ENCODE peak calls at places on chromosomes 13 and 19, in four cellular contexts. A is PC-9, P is fibroblast of lung, D is uterus. T is an unnamed sample.
A peak's percentile ranks its signal among the peaks of the same experiment; 100 is the strongest.

GRCh38 chr19:49347835-49348234 is 12.6 kb downstream of the CD37 start:
- DNase-seq in A (no peak), P (peak; percentile 66), D (no peak), T (peak; percentile 65)

GRCh38 chr19:28701491-28701890 is 511.5 kb downstream of the UQCRFS1 start:
- DNase-seq in A (no peak), P (peak; percentile 57), D (no peak), T (peak; percentile 84)

GRCh38 chr13:51180853-51181511 is 41.2 kb upstream of the FAM124A start:
- DNase-seq in A (no peak), P (no peak), D (no peak), T (no peak)

GRCh38 chr13:75445717-75446529 is 36.0 kb downstream of the TBC1D4 start:
- DNase-seq in A (no peak), P (no peak), D (no peak), T (no peak)

GRCh38 chr13:24097667-24098066 is 62.9 kb upstream of the SPATA13 start:
- DNase-seq in A (no peak), P (no peak), D (no peak), T (no peak)

GRCh38 chr13:73334459-73334858 is 275.7 kb downstream of the KLF5 start:
- DNase-seq in A (no peak), P (no peak), D (no peak), T (peak; percentile 37)

GRCh38 chr13:75550159-75550567 is 572 bp downstream of the UCHL3 start:
- DNase-seq in A (peak; percentile 57), P (peak; percentile 90), D (peak; percentile 22), T (peak; percentile 14)

GRCh38 chr13:100608906-100609305 is 20.3 kb upstream of the GGACT start:
- DNase-seq in A (no peak), P (peak; percentile 55), D (no peak), T (no peak)

GRCh38 chr19:48033604-48034003 is 10.3 kb downstream of the CABP5 start:
- DNase-seq in A (no peak), P (no peak), D (no peak), T (no peak)

GRCh38 chr13:29771247-29771646 is 79.2 kb downstream of the UBL3 start:
- DNase-seq in A (no peak), P (peak; percentile 23), D (no peak), T (no peak)

GRCh38 chr13:73355134-73355533 is 296.3 kb downstream of the KLF5 start:
- DNase-seq in A (no peak), P (no peak), D (no peak), T (no peak)

GRCh38 chr19:4063369-4064072 is 3.2 kb downstream of the ZBTB7A start:
- DNase-seq in A (no peak), P (no peak), D (no peak), T (no peak)

GRCh38 chr13:72208112-72208645 is 341.2 kb upstream of the DACH1 start:
- DNase-seq in A (no peak), P (peak; percentile 4), D (no peak), T (no peak)

GRCh38 chr19:6412111-6412999 is 12.3 kb downstream of the KHSRP start:
- DNase-seq in A (peak; percentile 24), P (no peak), D (no peak), T (no peak)

GRCh38 chr13:30862707-30863106 is 43.4 kb upstream of the MEDAG start:
- DNase-seq in A (no peak), P (peak; percentile 76), D (peak; percentile 75), T (no peak)

GRCh38 chr19:53992815-53993214 is 1.4 kb downstream of the CACNG6 start:
- DNase-seq in A (no peak), P (no peak), D (no peak), T (no peak)

GRCh38 chr19:18496980-18497256 is 25.0 kb downstream of the ELL start:
- DNase-seq in A (no peak), P (no peak), D (no peak), T (no peak)

GRCh38 chr19:1315470-1316166 is 29.9 kb downstream of the EFNA2 start:
- DNase-seq in A (peak; percentile 48), P (peak; percentile 50), D (peak; percentile 46), T (no peak)

GRCh38 chr19:35055715-35056179 is 14.2 kb downstream of the HPN start:
- DNase-seq in A (peak; percentile 51), P (no peak), D (no peak), T (no peak)

GRCh38 chr13:27038323-27038722 is 133.3 kb downstream of the USP12 start:
- DNase-seq in A (peak; percentile 3), P (peak; percentile 93), D (no peak), T (no peak)

GRCh38 chr13:87527036-87527435 is 144.1 kb upstream of the SLITRK5 start:
- DNase-seq in A (no peak), P (no peak), D (no peak), T (no peak)

GRCh38 chr19:35533201-35533821 is at the start of gene GAPDHS:
- DNase-seq in A (no peak), P (no peak), D (no peak), T (no peak)

GRCh38 chr13:97384366-97384765 is 49.6 kb upstream of the RAP2A start:
- DNase-seq in A (no peak), P (no peak), D (no peak), T (no peak)

GRCh38 chr13:33624740-33625139 is 193.2 kb upstream of the RFC3 start:
- DNase-seq in A (no peak), P (no peak), D (no peak), T (no peak)

GRCh38 chr13:40366119-40366518 is 300.3 kb downstream of the FOXO1 start:
- DNase-seq in A (no peak), P (no peak), D (no peak), T (no peak)

GRCh38 chr13:101785858-101786257 is 333.4 kb downstream of the ITGBL1 start:
- DNase-seq in A (peak; percentile 4), P (peak; percentile 9), D (no peak), T (no peak)

GRCh38 chr13:114126789-114127472 is 5.5 kb downstream of the RASA3 start:
- DNase-seq in A (no peak), P (no peak), D (no peak), T (no peak)

GRCh38 chr13:114129649-114130062 is 2.8 kb downstream of the RASA3 start:
- DNase-seq in A (no peak), P (no peak), D (no peak), T (no peak)

GRCh38 chr13:114127473-114128347 is 4.7 kb downstream of the RASA3 start:
- DNase-seq in A (no peak), P (no peak), D (no peak), T (no peak)

GRCh38 chr13:114128624-114129522 is 3.5 kb downstream of the RASA3 start:
- DNase-seq in A (no peak), P (peak; percentile 97), D (peak; percentile 65), T (peak; percentile 29)

DNA sequence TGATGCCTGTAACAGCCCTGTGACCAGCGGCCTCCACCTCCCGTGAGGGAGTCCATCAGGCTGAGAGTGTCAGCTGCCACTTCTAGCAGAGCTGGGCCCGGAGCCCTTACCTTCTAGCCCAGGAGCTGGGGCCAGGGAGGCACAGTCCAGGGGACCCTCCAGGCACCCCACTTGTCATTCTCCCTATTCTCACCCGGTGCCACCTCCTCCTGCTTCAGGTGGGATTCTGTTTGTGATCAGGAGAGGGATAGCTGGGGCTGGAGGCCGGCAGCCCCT is 4.1 kb downstream of the RASA3 start:
- DNase-seq in A (no peak), P (no peak), D (no peak), T (no peak)
- H3K4me3 ChIP-seq in A (no peak overlapping the region), P (no peak overlapping the region), D (no peak overlapping the region), T (no peak overlapping the region)

GRCh38 chr19:39470724-39471339 is 9.8 kb upstream of the TIMM50 start:
- DNase-seq in A (no peak), P (peak; percentile 16), D (no peak), T (no peak)
- H3K36me3 ChIP-seq in A (peaks cover 19% of the 10 kb centered on the region), P (peaks cover 57% of the 10 kb centered on the region), D (no peaks in the 10 kb centered on the region), T (peaks cover 78% of the 10 kb centered on the region)

DNA sequence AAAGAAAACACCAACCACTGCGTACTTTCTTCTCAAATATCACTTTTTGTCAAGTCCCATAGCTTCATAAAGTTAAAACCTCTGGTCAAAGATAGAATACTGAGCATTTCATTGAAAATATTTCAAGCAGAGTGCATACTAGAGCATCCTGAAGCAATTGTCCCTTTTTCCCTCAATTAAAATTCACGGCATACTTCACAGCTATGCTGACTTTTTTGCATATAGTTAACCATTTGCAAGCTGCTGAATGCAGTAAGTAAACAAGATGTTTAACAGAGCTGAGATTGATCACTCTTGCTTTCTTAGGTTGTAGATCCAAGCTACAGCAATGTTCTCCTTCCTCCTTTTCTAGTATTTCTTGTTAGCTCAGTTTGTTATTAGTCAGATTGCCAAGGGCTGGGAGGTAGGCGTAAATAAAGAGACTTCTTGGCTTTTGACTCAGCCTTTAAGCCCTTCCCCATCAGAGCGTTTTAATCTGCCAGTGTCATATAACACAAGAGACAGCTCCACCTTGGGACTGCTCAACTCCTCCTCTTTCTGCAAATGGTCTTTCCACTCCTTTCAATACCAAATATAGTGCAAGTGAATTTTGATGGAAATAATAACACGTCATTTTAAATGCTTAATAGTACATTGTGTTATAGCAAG is at the start of gene SLITRK6:
- DNase-seq in A (peak; percentile 50), P (peak; percentile 84), D (no peak), T (peak; percentile 47)
- TF ChIP-seq CTCF in A (no peak), P (peak; percentile 28), D (no peak), T (peak; percentile 27)

DNA sequence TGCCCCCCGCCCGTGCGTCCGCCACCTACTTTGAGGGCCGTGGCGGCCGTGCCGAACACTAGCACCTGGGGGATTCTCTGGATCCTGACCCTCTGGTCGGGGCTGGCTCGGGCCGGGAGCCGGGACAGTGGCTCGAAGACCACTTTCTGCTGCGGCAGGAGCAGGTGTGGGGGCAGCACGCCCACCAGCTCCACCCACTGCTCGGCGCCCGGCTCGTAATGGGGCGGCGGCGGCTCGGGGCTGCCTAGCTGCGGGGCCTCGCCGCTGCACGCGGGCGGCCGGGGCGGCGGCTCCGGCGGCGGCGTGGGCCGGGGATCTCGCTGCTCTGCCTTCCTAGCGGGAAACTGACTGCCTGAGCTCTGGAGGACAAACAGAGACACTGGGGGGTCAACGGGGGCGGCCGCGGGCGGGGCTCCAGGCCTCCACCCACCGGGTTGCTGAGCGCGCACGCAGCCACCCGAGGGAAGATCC is 26.4 kb downstream of the DCAF15 start:
- DNase-seq in A (no peak), P (no peak), D (peak; percentile 52), T (no peak)
- H3K4me3 ChIP-seq in A (no peak overlapping the region), P (no peak overlapping the region), D (peak overlapping the region; percentile 26), T (peak overlapping the region; percentile 16)

GRCh38 chr13:106736941-106737340 is 169.0 kb upstream of the ARGLU1 start:
- DNase-seq in A (no peak), P (no peak), D (no peak), T (no peak)

GRCh38 chr13:106734185-106734584 is 166.2 kb upstream of the ARGLU1 start:
- DNase-seq in A (no peak), P (no peak), D (no peak), T (no peak)

DNA sequence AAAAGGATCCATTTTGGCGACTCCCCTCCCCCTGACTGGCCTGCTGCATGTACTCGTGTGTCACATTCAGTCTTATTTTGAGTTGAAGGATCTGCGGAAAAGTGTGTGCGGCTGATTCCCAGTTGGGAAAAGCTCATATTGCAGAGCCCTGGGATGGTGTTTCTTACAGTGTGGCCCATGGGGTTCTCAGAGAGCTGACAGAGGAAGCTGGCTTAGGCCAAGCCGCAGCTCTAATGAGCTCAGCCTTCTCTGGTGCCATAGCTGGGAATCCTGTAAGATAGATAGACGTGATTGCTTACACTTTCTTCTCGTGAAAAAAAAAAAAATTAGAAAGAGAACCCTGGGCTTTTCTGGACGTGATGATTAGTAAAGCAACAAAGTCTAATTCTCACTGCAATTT is 170.3 kb upstream of the ARGLU1 start:
- DNase-seq in A (no peak), P (no peak), D (no peak), T (no peak)
- H3K36me3 ChIP-seq in A (no peaks in the 10 kb centered on the region), P (no peaks in the 10 kb centered on the region), D (no peaks in the 10 kb centered on the region), T (no peaks in the 10 kb centered on the region)